ENCODE peak calls at places on chromosomes 7 and 10, in six cellular contexts. N is mammary epithelial cell, L is PC-9, S is DND-41, I is Karpas-422, Y is GM23338. R is an unnamed sample.

GRCh38 chr7:106521115-106521514 is 139.8 kb downstream of the CCDC71L start:
- DNase-seq in N (peak), L (no peak), S (no peak), I (no peak), Y (peak), R (no peak)

GRCh38 chr10:80470266-80470665 is 16.2 kb downstream of the TSPAN14 start:
- DNase-seq in N (no peak), L (no peak), S (no peak), I (no peak), Y (no peak), R (no peak)

GRCh38 chr10:57706576-57707299 is 561.0 kb downstream of the IPMK start:
- DNase-seq in N (no peak), L (no peak), S (no peak), I (no peak), Y (peak), R (no peak)

GRCh38 chr7:94514917-94515316 is 5.3 kb downstream of the CASD1 start:
- DNase-seq in N (no peak), L (no peak), S (no peak), I (no peak), Y (no peak), R (no peak)

GRCh38 chr10:127196227-127196954 is at the start of gene INSYN2A:
- DNase-seq in N (peak), L (peak), S (no peak), I (no peak), Y (peak), R (peak)

GRCh38 chr10:30435068-30435422 is 1.1 kb downstream of the MAP3K8 start:
- DNase-seq in N (no peak), L (no peak), S (no peak), I (peak), Y (no peak), R (no peak)

GRCh38 chr7:1715331-1715625 is 45.2 kb downstream of the ELFN1 start:
- DNase-seq in N (no peak), L (no peak), S (no peak), I (no peak), Y (no peak), R (no peak)

GRCh38 chr7:100745184-100745583 is 11.8 kb downstream of the ZAN start:
- DNase-seq in N (peak), L (no peak), S (no peak), I (no peak), Y (peak), R (no peak)

GRCh38 chr10:72274213-72274729 is 547 bp downstream of the DDIT4 start:
- DNase-seq in N (no peak), L (no peak), S (no peak), I (no peak), Y (peak), R (no peak)

GRCh38 chr7:50312589-50313162 is 8.2 kb downstream of the IKZF1 start:
- DNase-seq in N (no peak), L (no peak), S (no peak), I (no peak), Y (no peak), R (no peak)

GRCh38 chr10:62264702-62265436 is 3.8 kb downstream of the RTKN2 start:
- DNase-seq in N (peak), L (peak), S (no peak), I (peak), Y (peak), R (peak)

GRCh38 chr7:18518555-18518954 is 23.0 kb downstream of the HDAC9 start:
- DNase-seq in N (no peak), L (no peak), S (no peak), I (peak), Y (no peak), R (no peak)

GRCh38 chr7:132044247-132044646 is 487.8 kb upstream of the PODXL start:
- DNase-seq in N (no peak), L (no peak), S (no peak), I (no peak), Y (no peak), R (no peak)

GRCh38 chr7:122695816-122696215 is 3.1 kb downstream of the RNF133 start:
- DNase-seq in N (no peak), L (no peak), S (no peak), I (no peak), Y (no peak), R (no peak)

GRCh38 chr10:16995867-16996529 is 133.6 kb downstream of the CUBN start:
- DNase-seq in N (no peak), L (no peak), S (no peak), I (no peak), Y (peak), R (peak)

GRCh38 chr7:99739699-99740572 is 4.9 kb upstream of the CYP3A7 start:
- DNase-seq in N (no peak), L (no peak), S (no peak), I (no peak), Y (no peak), R (no peak)

GRCh38 chr10:35794703-35795102 is 152.6 kb upstream of the FZD8 start:
- DNase-seq in N (no peak), L (no peak), S (no peak), I (no peak), Y (no peak), R (no peak)

GRCh38 chr7:149799397-149800168 is 26.2 kb upstream of the ZNF467 start:
- DNase-seq in N (no peak), L (no peak), S (peak), I (peak), Y (peak), R (peak)

GRCh38 chr7:12570529-12571461 is at the start of gene SCIN:
- DNase-seq in N (no peak), L (peak), S (no peak), I (no peak), Y (peak), R (no peak)

GRCh38 chr10:76432274-76433012 is 1001.0 kb downstream of the LRMDA start:
- DNase-seq in N (peak), L (peak), S (no peak), I (no peak), Y (peak), R (no peak)

GRCh38 chr7:157683251-157684156 is 346.7 kb downstream of the DNAJB6 start:
- DNase-seq in N (no peak), L (no peak), S (peak), I (no peak), Y (no peak), R (peak)

GRCh38 chr10:96765406-96766240 is 45.3 kb upstream of the PIK3AP1 start:
- DNase-seq in N (peak), L (peak), S (peak), I (peak), Y (peak), R (no peak)

GRCh38 chr10:7583626-7584025 is 83.1 kb downstream of the ITIH5 start:
- DNase-seq in N (no peak), L (no peak), S (no peak), I (no peak), Y (no peak), R (no peak)

GRCh38 chr10:72616716-72617115 is 9.2 kb downstream of the MICU1 start:
- DNase-seq in N (no peak), L (no peak), S (no peak), I (no peak), Y (no peak), R (no peak)

GRCh38 chr7:17318146-17318545 is 19.7 kb downstream of the AHR start:
- DNase-seq in N (peak), L (no peak), S (no peak), I (no peak), Y (no peak), R (no peak)

GRCh38 chr10:48671914-48672595 is 12.6 kb upstream of the WDFY4 start:
- DNase-seq in N (no peak), L (no peak), S (no peak), I (peak), Y (no peak), R (no peak)

GRCh38 chr10:43026039-43026973 is 50.6 kb upstream of the RET start:
- DNase-seq in N (peak), L (no peak), S (no peak), I (no peak), Y (peak), R (no peak)

GRCh38 chr7:27651702-27652101 is 11.0 kb downstream of the HIBADH start:
- DNase-seq in N (no peak), L (no peak), S (no peak), I (no peak), Y (no peak), R (no peak)

GRCh38 chr10:95282115-95282514 is 8.7 kb downstream of the PDLIM1 start:
- DNase-seq in N (no peak), L (no peak), S (no peak), I (no peak), Y (no peak), R (no peak)

GRCh38 chr7:16644624-16644986 is 949 bp downstream of the ANKMY2 start:
- DNase-seq in N (peak), L (peak), S (peak), I (peak), Y (no peak), R (no peak)

DNA sequence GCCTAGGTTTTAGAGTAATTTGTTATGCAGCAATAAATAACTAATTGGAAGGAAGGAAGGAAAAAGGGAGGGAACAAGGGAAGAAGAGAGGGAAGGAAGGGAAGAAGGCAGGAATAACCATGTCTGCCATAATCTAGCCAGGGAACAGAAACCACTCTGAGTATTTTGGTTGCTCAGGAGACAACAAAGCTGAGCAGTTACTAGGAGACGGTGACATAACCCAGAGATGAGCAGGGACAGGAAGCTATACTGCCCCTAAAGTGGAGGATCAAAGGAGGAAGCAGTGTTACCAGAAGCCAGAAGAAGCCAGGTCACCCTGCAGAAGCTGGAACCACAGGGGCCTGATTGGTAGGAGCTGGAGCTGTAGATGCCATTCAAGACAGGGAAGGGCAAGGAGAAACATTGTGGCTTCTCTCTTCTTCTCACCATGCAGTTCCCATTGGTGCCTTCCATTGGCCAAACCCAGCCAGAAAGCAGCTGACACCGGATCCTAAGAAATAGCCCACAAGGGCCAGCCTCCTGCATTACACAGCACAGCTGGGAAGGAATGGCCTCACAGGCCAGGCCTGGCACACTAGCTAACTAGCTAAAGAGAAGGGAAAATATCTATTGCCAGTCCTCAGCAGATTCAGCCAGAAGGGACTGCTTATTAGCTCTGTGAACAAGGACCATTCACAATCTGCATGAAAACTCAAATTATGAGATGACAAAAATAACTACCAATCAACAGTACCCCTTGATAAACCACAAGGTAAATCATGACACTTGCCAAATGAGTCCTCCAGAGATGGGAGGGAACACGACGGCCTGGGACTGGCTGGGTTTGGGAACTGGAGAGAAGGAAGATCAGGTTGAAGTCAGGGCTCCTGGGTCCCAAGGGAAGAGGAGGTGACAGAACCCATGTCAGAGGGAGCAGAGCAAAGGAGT is 184.5 kb upstream of the NFE2L3 start:
- DNase-seq in N (no peak), L (no peak), S (no peak), I (peak), Y (no peak), R (no peak)
- H2AFZ ChIP-seq in N (no peak), L (no peak), S (no peak), I (peak), Y (peak), R (no peak)

DNA sequence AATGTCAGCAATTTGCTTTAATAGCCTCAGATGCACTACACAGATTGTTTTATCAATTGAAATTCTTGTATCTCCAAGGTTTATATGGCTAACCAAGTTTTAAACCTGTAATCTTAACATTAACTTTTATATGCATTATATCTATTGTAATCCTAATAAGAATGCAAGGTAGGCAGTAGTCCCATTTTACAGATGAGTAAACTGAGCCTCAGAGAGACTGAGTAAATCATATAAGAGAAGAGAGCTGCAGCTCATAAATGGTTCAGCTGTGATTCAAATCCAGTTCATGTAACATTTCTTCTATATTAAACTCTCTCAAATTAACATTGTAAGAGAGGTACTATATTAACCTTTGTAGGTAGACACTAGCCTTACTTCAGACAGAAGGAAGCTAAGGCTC is 44.0 kb downstream of the MALSU1 start:
- DNase-seq in N (no peak), L (no peak), S (no peak), I (no peak), Y (no peak), R (no peak)
- H2AFZ ChIP-seq in N (no peak), L (no peak), S (no peak), I (no peak), Y (no peak), R (no peak)

DNA sequence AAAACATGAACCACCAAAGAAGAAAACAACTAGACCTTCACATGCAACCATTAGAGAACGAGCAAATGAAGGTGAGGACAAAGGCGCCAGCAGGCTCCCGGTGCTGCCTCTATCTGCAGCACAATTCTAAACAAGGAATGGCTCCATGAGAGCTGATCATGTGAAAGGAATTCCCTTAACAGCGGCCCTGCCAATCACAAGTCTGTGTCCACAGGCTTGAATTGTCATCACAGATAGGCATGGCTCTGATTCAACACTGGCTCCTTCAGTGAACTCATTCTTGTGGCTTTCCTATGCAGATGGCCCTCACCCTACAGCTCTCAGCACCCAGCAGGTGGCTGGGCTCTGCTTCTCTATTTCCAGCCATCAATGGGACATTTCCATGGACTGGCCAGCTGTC is 36.3 kb downstream of the LAMB1 start:
- DNase-seq in N (peak), L (peak), S (no peak), I (no peak), Y (peak), R (peak)
- H2AFZ ChIP-seq in N (no peak), L (no peak), S (no peak), I (no peak), Y (no peak), R (peak)

DNA sequence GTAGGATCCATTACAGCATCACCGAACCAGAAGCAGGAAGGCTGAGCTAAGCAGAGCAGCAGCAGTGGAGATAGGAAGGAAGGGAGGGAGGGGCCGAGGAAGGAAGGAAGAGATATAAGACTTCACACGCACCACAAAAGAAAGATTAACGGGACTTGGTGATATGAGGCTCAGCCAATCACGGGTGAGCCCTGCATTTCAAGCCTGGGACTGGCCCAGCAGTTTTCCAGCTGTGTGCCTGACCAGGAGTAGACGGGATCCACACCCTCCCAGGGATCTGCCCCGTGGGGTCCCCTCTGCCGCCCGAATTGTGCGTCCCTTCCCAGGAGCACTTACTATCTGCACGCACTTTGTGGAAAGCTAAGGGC is 16.2 kb downstream of the ATG9B start:
- DNase-seq in N (no peak), L (no peak), S (peak), I (peak), Y (no peak), R (no peak)
- H2AFZ ChIP-seq in N (peak), L (no peak), S (peak), I (peak), Y (peak), R (no peak)

DNA sequence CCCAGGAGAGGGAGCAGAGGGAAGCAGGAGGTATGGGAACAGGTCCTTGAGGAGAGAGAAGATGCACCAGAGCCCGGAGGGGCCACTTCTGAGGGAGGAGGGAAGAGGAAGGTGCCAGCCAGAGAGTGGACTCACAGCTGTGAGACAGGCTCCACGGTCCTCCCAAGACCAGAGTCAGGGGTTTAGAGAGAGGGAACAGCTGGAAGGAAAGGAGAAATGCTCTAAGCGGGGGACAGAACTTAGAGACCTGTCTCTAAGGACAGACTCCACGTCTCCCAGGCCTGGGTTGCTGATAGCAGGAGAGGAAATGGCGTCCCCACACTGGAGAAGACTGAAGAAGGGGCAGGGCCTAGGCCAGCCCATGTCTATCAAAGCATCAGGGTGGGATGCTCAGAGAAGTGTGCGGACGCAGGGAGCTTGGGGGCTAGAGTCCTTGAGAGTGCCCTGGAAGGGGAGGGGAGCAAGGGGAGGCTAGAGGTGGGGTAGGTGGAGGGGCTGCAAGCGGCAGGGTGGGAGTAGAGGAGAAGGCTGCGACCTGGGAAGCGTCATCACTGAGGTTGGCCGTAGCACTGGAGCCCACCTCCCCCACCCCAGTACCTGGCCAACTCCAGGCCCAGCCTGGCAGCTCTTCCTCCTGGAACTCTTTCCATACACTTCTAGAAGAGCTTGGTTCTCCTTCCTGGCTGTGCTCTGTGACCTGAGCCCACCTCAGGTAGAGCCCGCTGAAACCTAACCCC is 25.6 kb upstream of the GRID1 start:
- DNase-seq in N (no peak), L (no peak), S (no peak), I (no peak), Y (no peak), R (no peak)
- H2AFZ ChIP-seq in N (no peak), L (no peak), S (no peak), I (peak), Y (no peak), R (no peak)

GRCh38 chr10:116593139-116593740 is 2.5 kb downstream of the PNLIPRP1 start:
- DNase-seq in N (no peak), L (no peak), S (no peak), I (no peak), Y (no peak), R (no peak)

GRCh38 chr10:116587878-116588590 is 2.7 kb upstream of the PNLIPRP1 start:
- DNase-seq in N (no peak), L (no peak), S (no peak), I (no peak), Y (no peak), R (no peak)

GRCh38 chr10:116590590-116591444 is at the start of gene PNLIPRP1:
- DNase-seq in N (no peak), L (no peak), S (no peak), I (no peak), Y (no peak), R (no peak)

GRCh38 chr10:116588995-116589394 is 1.8 kb upstream of the PNLIPRP1 start:
- DNase-seq in N (no peak), L (no peak), S (no peak), I (no peak), Y (no peak), R (no peak)

GRCh38 chr10:116589911-116590310 is 848 bp upstream of the PNLIPRP1 start:
- DNase-seq in N (no peak), L (no peak), S (no peak), I (no peak), Y (no peak), R (no peak)
- H2AFZ ChIP-seq in N (no peak), L (no peak), S (no peak), I (no peak), Y (no peak), R (no peak)

GRCh38 chr7:139914861-139915300 is 85.8 kb downstream of the TBXAS1 start:
- DNase-seq in N (no peak), L (no peak), S (no peak), I (no peak), Y (no peak), R (no peak)

GRCh38 chr7:139918488-139918887 is 89.4 kb downstream of the TBXAS1 start:
- DNase-seq in N (no peak), L (no peak), S (no peak), I (no peak), Y (no peak), R (no peak)

GRCh38 chr7:139915864-139916716 is 87.0 kb downstream of the TBXAS1 start:
- DNase-seq in N (peak), L (peak), S (peak), I (peak), Y (no peak), R (no peak)

GRCh38 chr7:139915301-139915863 is 86.3 kb downstream of the TBXAS1 start:
- DNase-seq in N (no peak), L (no peak), S (no peak), I (peak), Y (no peak), R (no peak)

GRCh38 chr7:139916717-139917395 is 87.8 kb downstream of the TBXAS1 start:
- DNase-seq in N (no peak), L (peak), S (no peak), I (peak), Y (no peak), R (no peak)
- H2AFZ ChIP-seq in N (peak), L (peak), S (no peak), I (no peak), Y (no peak), R (no peak)